ENCODE peak calls at places on chromosomes 6 and 20, in eight cellular contexts. One of them, this sample, is unnamed.

GRCh38 chr6:134959603-134960002 is 9.7 kb upstream of the ALDH8A1 start:
- DNase-seq in DMS153: no peak
- DNase-seq in hippocampal formation: no peak
- DNase-seq in stimulated activated CD4-positive, alpha-beta T cell treated with anti-CD3 and anti-CD28 coated beads, TNF-alpha, amount 100 ng/mL, for 48 hours: no peak
- DNase-seq in thoracic aorta: no peak
- DNase-seq in GDM1: no peak
- DNase-seq in astrocyte of the spinal cord: no peak
- DNase-seq in BE2C: no peak
- DNase-seq in this sample: no peak

GRCh38 chr6:39377530-39377929 is 55.0 kb upstream of the KCNK16 start:
- DNase-seq in DMS153: peak
- DNase-seq in hippocampal formation: peak
- DNase-seq in stimulated activated CD4-positive, alpha-beta T cell treated with anti-CD3 and anti-CD28 coated beads, TNF-alpha, amount 100 ng/mL, for 48 hours: no peak
- DNase-seq in thoracic aorta: no peak
- DNase-seq in GDM1: no peak
- DNase-seq in astrocyte of the spinal cord: peak
- DNase-seq in BE2C: peak
- DNase-seq in this sample: no peak

GRCh38 chr6:21438986-21439352 is 154.6 kb upstream of the SOX4 start:
- DNase-seq in DMS153: no peak
- DNase-seq in hippocampal formation: no peak
- DNase-seq in stimulated activated CD4-positive, alpha-beta T cell treated with anti-CD3 and anti-CD28 coated beads, TNF-alpha, amount 100 ng/mL, for 48 hours: no peak
- DNase-seq in thoracic aorta: no peak
- DNase-seq in GDM1: peak
- DNase-seq in astrocyte of the spinal cord: no peak
- DNase-seq in BE2C: no peak
- DNase-seq in this sample: no peak

GRCh38 chr6:2952557-2953095 is 18.7 kb downstream of the SERPINB6 start:
- DNase-seq in DMS153: peak
- DNase-seq in hippocampal formation: peak
- DNase-seq in stimulated activated CD4-positive, alpha-beta T cell treated with anti-CD3 and anti-CD28 coated beads, TNF-alpha, amount 100 ng/mL, for 48 hours: peak
- DNase-seq in thoracic aorta: peak
- DNase-seq in GDM1: peak
- DNase-seq in astrocyte of the spinal cord: peak
- DNase-seq in BE2C: peak
- DNase-seq in this sample: peak

GRCh38 chr20:63968928-63969760 is 586 bp downstream of the ZNF512B start:
- DNase-seq in DMS153: no peak
- DNase-seq in hippocampal formation: no peak
- DNase-seq in stimulated activated CD4-positive, alpha-beta T cell treated with anti-CD3 and anti-CD28 coated beads, TNF-alpha, amount 100 ng/mL, for 48 hours: no peak
- DNase-seq in thoracic aorta: no peak
- DNase-seq in GDM1: no peak
- DNase-seq in astrocyte of the spinal cord: no peak
- DNase-seq in BE2C: peak
- DNase-seq in this sample: no peak

GRCh38 chr6:83047065-83047754 is 18.4 kb downstream of the UBE3D start:
- DNase-seq in DMS153: peak
- DNase-seq in hippocampal formation: no peak
- DNase-seq in stimulated activated CD4-positive, alpha-beta T cell treated with anti-CD3 and anti-CD28 coated beads, TNF-alpha, amount 100 ng/mL, for 48 hours: no peak
- DNase-seq in thoracic aorta: no peak
- DNase-seq in GDM1: no peak
- DNase-seq in astrocyte of the spinal cord: no peak
- DNase-seq in BE2C: no peak
- DNase-seq in this sample: no peak

GRCh38 chr6:81895511-81896185 is 143.2 kb upstream of the TENT5A start:
- DNase-seq in DMS153: no peak
- DNase-seq in hippocampal formation: no peak
- DNase-seq in stimulated activated CD4-positive, alpha-beta T cell treated with anti-CD3 and anti-CD28 coated beads, TNF-alpha, amount 100 ng/mL, for 48 hours: no peak
- DNase-seq in thoracic aorta: no peak
- DNase-seq in GDM1: no peak
- DNase-seq in astrocyte of the spinal cord: peak
- DNase-seq in BE2C: no peak
- DNase-seq in this sample: no peak

GRCh38 chr6:141486942-141487341 is 645.8 kb upstream of the GJE1 start:
- DNase-seq in DMS153: no peak
- DNase-seq in hippocampal formation: no peak
- DNase-seq in stimulated activated CD4-positive, alpha-beta T cell treated with anti-CD3 and anti-CD28 coated beads, TNF-alpha, amount 100 ng/mL, for 48 hours: no peak
- DNase-seq in thoracic aorta: no peak
- DNase-seq in GDM1: no peak
- DNase-seq in astrocyte of the spinal cord: no peak
- DNase-seq in BE2C: no peak
- DNase-seq in this sample: no peak

GRCh38 chr20:37346526-37347346 is 796 bp downstream of the SRC start:
- DNase-seq in DMS153: no peak
- DNase-seq in hippocampal formation: no peak
- DNase-seq in stimulated activated CD4-positive, alpha-beta T cell treated with anti-CD3 and anti-CD28 coated beads, TNF-alpha, amount 100 ng/mL, for 48 hours: no peak
- DNase-seq in thoracic aorta: no peak
- DNase-seq in GDM1: no peak
- DNase-seq in astrocyte of the spinal cord: no peak
- DNase-seq in BE2C: peak
- DNase-seq in this sample: no peak

GRCh38 chr20:57434390-57434700 is 43.1 kb downstream of the RBM38 start:
- DNase-seq in DMS153: no peak
- DNase-seq in hippocampal formation: peak
- DNase-seq in stimulated activated CD4-positive, alpha-beta T cell treated with anti-CD3 and anti-CD28 coated beads, TNF-alpha, amount 100 ng/mL, for 48 hours: no peak
- DNase-seq in thoracic aorta: no peak
- DNase-seq in GDM1: no peak
- DNase-seq in astrocyte of the spinal cord: no peak
- DNase-seq in BE2C: no peak
- DNase-seq in this sample: no peak